ENCODE peak calls at places on chromosomes 13 and 19, in eight cellular contexts. One of them, this sample, is unnamed.

GRCh38 chr19:50162988-50163387 is at the start of gene IZUMO2:
- DNase-seq in body of pancreas: no peak
- DNase-seq in ovary: no peak
- DNase-seq in A549: no peak
- DNase-seq in suprapubic skin: no peak
- DNase-seq in heart left ventricle: no peak
- DNase-seq in breast epithelium: no peak
- DNase-seq in IMR-90: no peak
- DNase-seq in this sample: no peak

GRCh38 chr13:70613295-70613694 is 505.0 kb upstream of the KLHL1 start:
- DNase-seq in body of pancreas: no peak
- DNase-seq in ovary: no peak
- DNase-seq in A549: no peak
- DNase-seq in suprapubic skin: no peak
- DNase-seq in heart left ventricle: no peak
- DNase-seq in breast epithelium: no peak
- DNase-seq in IMR-90: no peak
- DNase-seq in this sample: no peak

GRCh38 chr13:33634526-33635111 is 183.3 kb upstream of the RFC3 start:
- DNase-seq in body of pancreas: no peak
- DNase-seq in ovary: no peak
- DNase-seq in A549: no peak
- DNase-seq in suprapubic skin: no peak
- DNase-seq in heart left ventricle: no peak
- DNase-seq in breast epithelium: no peak
- DNase-seq in IMR-90: no peak
- DNase-seq in this sample: no peak

GRCh38 chr13:42807866-42808265 is 26.5 kb downstream of the FAM216B start:
- DNase-seq in body of pancreas: no peak
- DNase-seq in ovary: no peak
- DNase-seq in A549: peak
- DNase-seq in suprapubic skin: no peak
- DNase-seq in heart left ventricle: no peak
- DNase-seq in breast epithelium: no peak
- DNase-seq in IMR-90: peak
- DNase-seq in this sample: no peak

GRCh38 chr13:51643882-51644281 is 59.6 kb downstream of the WDFY2 start:
- DNase-seq in body of pancreas: no peak
- DNase-seq in ovary: no peak
- DNase-seq in A549: peak
- DNase-seq in suprapubic skin: no peak
- DNase-seq in heart left ventricle: no peak
- DNase-seq in breast epithelium: no peak
- DNase-seq in IMR-90: peak
- DNase-seq in this sample: no peak

GRCh38 chr13:33213797-33214196 is 71.8 kb downstream of the STARD13 start:
- DNase-seq in body of pancreas: no peak
- DNase-seq in ovary: no peak
- DNase-seq in A549: no peak
- DNase-seq in suprapubic skin: no peak
- DNase-seq in heart left ventricle: no peak
- DNase-seq in breast epithelium: no peak
- DNase-seq in IMR-90: peak
- DNase-seq in this sample: no peak

GRCh38 chr13:110490009-110490770 is 71.3 kb downstream of the RAB20 start:
- DNase-seq in body of pancreas: no peak
- DNase-seq in ovary: no peak
- DNase-seq in A549: no peak
- DNase-seq in suprapubic skin: no peak
- DNase-seq in heart left ventricle: no peak
- DNase-seq in breast epithelium: no peak
- DNase-seq in IMR-90: no peak
- DNase-seq in this sample: no peak

GRCh38 chr13:33204130-33204927 is 81.2 kb downstream of the STARD13 start:
- DNase-seq in body of pancreas: peak
- DNase-seq in ovary: peak
- DNase-seq in A549: no peak
- DNase-seq in suprapubic skin: peak
- DNase-seq in heart left ventricle: peak
- DNase-seq in breast epithelium: no peak
- DNase-seq in IMR-90: peak
- DNase-seq in this sample: peak

GRCh38 chr13:32150239-32150638 is 118.7 kb downstream of the FRY start:
- DNase-seq in body of pancreas: no peak
- DNase-seq in ovary: no peak
- DNase-seq in A549: no peak
- DNase-seq in suprapubic skin: no peak
- DNase-seq in heart left ventricle: peak
- DNase-seq in breast epithelium: no peak
- DNase-seq in IMR-90: peak
- DNase-seq in this sample: no peak

GRCh38 chr13:37884026-37884425 is 14.5 kb upstream of the TRPC4 start:
- DNase-seq in body of pancreas: no peak
- DNase-seq in ovary: no peak
- DNase-seq in A549: no peak
- DNase-seq in suprapubic skin: no peak
- DNase-seq in heart left ventricle: no peak
- DNase-seq in breast epithelium: no peak
- DNase-seq in IMR-90: no peak
- DNase-seq in this sample: no peak

GRCh38 chr13:36981156-36981743 is 17.9 kb downstream of the ALG5 start:
- DNase-seq in body of pancreas: no peak
- DNase-seq in ovary: no peak
- DNase-seq in A549: no peak
- DNase-seq in suprapubic skin: no peak
- DNase-seq in heart left ventricle: no peak
- DNase-seq in breast epithelium: no peak
- DNase-seq in IMR-90: peak
- DNase-seq in this sample: no peak

GRCh38 chr13:98285317-98285716 is 108.2 kb upstream of the RNF113B start:
- DNase-seq in body of pancreas: no peak
- DNase-seq in ovary: no peak
- DNase-seq in A549: no peak
- DNase-seq in suprapubic skin: no peak
- DNase-seq in heart left ventricle: no peak
- DNase-seq in breast epithelium: no peak
- DNase-seq in IMR-90: peak
- DNase-seq in this sample: no peak

GRCh38 chr13:109743706-109744453 is 42.5 kb downstream of the IRS2 start:
- DNase-seq in body of pancreas: no peak
- DNase-seq in ovary: no peak
- DNase-seq in A549: peak
- DNase-seq in suprapubic skin: no peak
- DNase-seq in heart left ventricle: no peak
- DNase-seq in breast epithelium: no peak
- DNase-seq in IMR-90: peak
- DNase-seq in this sample: peak

GRCh38 chr13:42894765-42895181 is 97.3 kb downstream of the EPSTI1 start:
- DNase-seq in body of pancreas: peak
- DNase-seq in ovary: no peak
- DNase-seq in A549: no peak
- DNase-seq in suprapubic skin: no peak
- DNase-seq in heart left ventricle: peak
- DNase-seq in breast epithelium: no peak
- DNase-seq in IMR-90: peak
- DNase-seq in this sample: no peak

GRCh38 chr13:24625870-24626419 is 54.3 kb upstream of the ATP12A start:
- DNase-seq in body of pancreas: no peak
- DNase-seq in ovary: no peak
- DNase-seq in A549: no peak
- DNase-seq in suprapubic skin: no peak
- DNase-seq in heart left ventricle: no peak
- DNase-seq in breast epithelium: no peak
- DNase-seq in IMR-90: no peak
- DNase-seq in this sample: no peak

GRCh38 chr19:6023085-6023682 is 45.2 kb upstream of the RANBP3 start:
- DNase-seq in body of pancreas: no peak
- DNase-seq in ovary: no peak
- DNase-seq in A549: no peak
- DNase-seq in suprapubic skin: no peak
- DNase-seq in heart left ventricle: no peak
- DNase-seq in breast epithelium: no peak
- DNase-seq in IMR-90: peak
- DNase-seq in this sample: no peak

GRCh38 chr13:111505175-111505777 is 184.8 kb downstream of the TEX29 start:
- DNase-seq in body of pancreas: no peak
- DNase-seq in ovary: no peak
- DNase-seq in A549: peak
- DNase-seq in suprapubic skin: no peak
- DNase-seq in heart left ventricle: no peak
- DNase-seq in breast epithelium: no peak
- DNase-seq in IMR-90: no peak
- DNase-seq in this sample: no peak

GRCh38 chr13:40453666-40454030 is 212.8 kb downstream of the FOXO1 start:
- DNase-seq in body of pancreas: no peak
- DNase-seq in ovary: no peak
- DNase-seq in A549: no peak
- DNase-seq in suprapubic skin: no peak
- DNase-seq in heart left ventricle: no peak
- DNase-seq in breast epithelium: no peak
- DNase-seq in IMR-90: no peak
- DNase-seq in this sample: no peak

DNA sequence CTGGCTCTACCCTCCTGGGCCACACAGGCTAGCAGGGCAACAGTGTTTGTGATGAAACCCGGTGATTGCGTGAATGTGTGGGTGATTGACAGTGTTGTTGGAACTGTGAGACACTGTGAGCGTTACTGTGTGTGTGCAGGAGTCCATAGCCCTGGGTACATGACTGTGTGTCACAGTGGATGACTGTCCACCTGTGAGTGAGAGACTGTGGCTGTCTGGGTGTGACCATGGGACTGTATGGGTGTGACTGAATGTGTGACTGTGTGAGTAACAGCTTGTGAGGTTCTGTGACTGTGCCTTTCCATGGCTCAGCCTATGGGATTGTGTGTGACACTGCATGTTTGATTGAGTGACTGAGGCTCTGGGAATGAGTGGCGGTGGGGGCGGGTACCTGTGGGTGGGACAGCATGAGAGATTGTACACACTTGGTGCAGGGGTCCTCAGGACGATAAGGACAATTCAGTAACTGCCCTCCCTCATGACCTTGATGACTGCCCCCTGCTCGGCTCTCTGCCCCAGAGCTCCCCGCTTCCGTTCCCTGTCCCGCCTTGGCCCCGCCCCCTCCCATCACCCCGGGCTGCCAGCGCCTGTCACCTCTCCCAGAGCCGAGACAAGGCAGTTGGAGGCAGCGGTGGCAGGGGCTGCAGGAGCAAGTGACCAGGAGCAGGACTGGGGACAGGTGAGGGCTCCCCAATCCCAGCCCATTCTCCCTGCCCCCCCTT is at the start of gene GIPR:
- DNase-seq in body of pancreas: peak
- DNase-seq in ovary: no peak
- DNase-seq in A549: peak
- DNase-seq in suprapubic skin: no peak
- DNase-seq in heart left ventricle: peak
- DNase-seq in breast epithelium: peak
- DNase-seq in IMR-90: peak
- DNase-seq in this sample: no peak
- TF ChIP-seq POLR2A in body of pancreas: peak
- TF ChIP-seq POLR2A in ovary: no peak
- TF ChIP-seq POLR2A in A549: no peak
- TF ChIP-seq POLR2A in suprapubic skin: no peak
- TF ChIP-seq POLR2A in heart left ventricle: no peak
- TF ChIP-seq POLR2A in breast epithelium: no peak
- TF ChIP-seq POLR2A in IMR-90: no peak
- TF ChIP-seq POLR2A in this sample: no peak

GRCh38 chr19:39197808-39198207 is 1.0 kb downstream of the NCCRP1 start:
- DNase-seq in body of pancreas: peak
- DNase-seq in ovary: no peak
- DNase-seq in A549: no peak
- DNase-seq in suprapubic skin: no peak
- DNase-seq in heart left ventricle: no peak
- DNase-seq in breast epithelium: no peak
- DNase-seq in IMR-90: no peak
- DNase-seq in this sample: no peak

GRCh38 chr19:39195755-39196154 is 1.0 kb upstream of the NCCRP1 start:
- DNase-seq in body of pancreas: peak
- DNase-seq in ovary: no peak
- DNase-seq in A549: no peak
- DNase-seq in suprapubic skin: no peak
- DNase-seq in heart left ventricle: no peak
- DNase-seq in breast epithelium: no peak
- DNase-seq in IMR-90: no peak
- DNase-seq in this sample: no peak

GRCh38 chr19:39194832-39195542 is 1.8 kb upstream of the NCCRP1 start:
- DNase-seq in body of pancreas: peak
- DNase-seq in ovary: no peak
- DNase-seq in A549: no peak
- DNase-seq in suprapubic skin: no peak
- DNase-seq in heart left ventricle: no peak
- DNase-seq in breast epithelium: no peak
- DNase-seq in IMR-90: no peak
- DNase-seq in this sample: no peak

GRCh38 chr19:39196860-39197562 is at the start of gene NCCRP1:
- DNase-seq in body of pancreas: peak
- DNase-seq in ovary: no peak
- DNase-seq in A549: no peak
- DNase-seq in suprapubic skin: no peak
- DNase-seq in heart left ventricle: no peak
- DNase-seq in breast epithelium: no peak
- DNase-seq in IMR-90: no peak
- DNase-seq in this sample: no peak

DNA sequence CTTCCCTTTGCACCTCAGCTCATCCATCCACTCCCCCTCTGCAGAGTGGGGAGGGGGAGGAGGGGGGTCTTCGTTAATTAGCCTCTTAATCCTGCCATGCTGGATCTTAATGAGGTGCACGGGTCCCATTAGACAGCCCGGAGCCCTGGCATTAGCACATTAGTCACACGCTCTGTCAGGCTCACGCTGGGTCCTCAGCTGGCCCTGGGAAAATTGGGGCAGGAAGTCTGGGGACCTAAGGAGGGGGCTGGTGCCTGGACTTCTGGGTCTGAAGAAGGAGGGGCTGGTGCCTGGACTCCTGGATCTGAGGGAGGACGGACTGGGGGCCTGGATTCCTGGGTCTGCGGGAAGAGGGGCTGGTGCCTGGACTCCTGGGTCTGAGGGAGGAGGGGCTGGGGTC is 444 bp upstream of the NCCRP1 start:
- DNase-seq in body of pancreas: no peak
- DNase-seq in ovary: no peak
- DNase-seq in A549: no peak
- DNase-seq in suprapubic skin: no peak
- DNase-seq in heart left ventricle: no peak
- DNase-seq in breast epithelium: no peak
- DNase-seq in IMR-90: no peak
- DNase-seq in this sample: no peak
- H3K27ac ChIP-seq in body of pancreas: no peak
- H3K27ac ChIP-seq in ovary: no peak
- H3K27ac ChIP-seq in A549: no peak
- H3K27ac ChIP-seq in suprapubic skin: no peak
- H3K27ac ChIP-seq in heart left ventricle: no peak
- H3K27ac ChIP-seq in breast epithelium: no peak
- H3K27ac ChIP-seq in IMR-90: no peak
- H3K27ac ChIP-seq in this sample: no peak

GRCh38 chr19:19686580-19686979 is 17.9 kb downstream of the ZNF101 start:
- DNase-seq in body of pancreas: no peak
- DNase-seq in ovary: no peak
- DNase-seq in A549: no peak
- DNase-seq in suprapubic skin: no peak
- DNase-seq in heart left ventricle: no peak
- DNase-seq in breast epithelium: no peak
- DNase-seq in IMR-90: no peak
- DNase-seq in this sample: no peak
- TF ChIP-seq POLR2A in body of pancreas: no peak
- TF ChIP-seq POLR2A in ovary: no peak
- TF ChIP-seq POLR2A in A549: no peak
- TF ChIP-seq POLR2A in suprapubic skin: no peak
- TF ChIP-seq POLR2A in heart left ventricle: no peak
- TF ChIP-seq POLR2A in breast epithelium: no peak
- TF ChIP-seq POLR2A in IMR-90: no peak
- TF ChIP-seq POLR2A in this sample: no peak

GRCh38 chr13:103104340-103104739 is 38.1 kb upstream of the SLC10A2 start:
- DNase-seq in body of pancreas: no peak
- DNase-seq in ovary: no peak
- DNase-seq in A549: no peak
- DNase-seq in suprapubic skin: no peak
- DNase-seq in heart left ventricle: no peak
- DNase-seq in breast epithelium: no peak
- DNase-seq in IMR-90: no peak
- DNase-seq in this sample: no peak
- H3K27ac ChIP-seq in body of pancreas: no peak
- H3K27ac ChIP-seq in ovary: no peak
- H3K27ac ChIP-seq in A549: no peak
- H3K27ac ChIP-seq in suprapubic skin: no peak
- H3K27ac ChIP-seq in heart left ventricle: no peak
- H3K27ac ChIP-seq in breast epithelium: no peak
- H3K27ac ChIP-seq in IMR-90: no peak
- H3K27ac ChIP-seq in this sample: no peak

This sample was measured in esophagus muscularis mucosa.